ENCODE peak calls at places on chromosome 7, in five cellular contexts. N, Y, Q, E and U are unnamed samples.

GRCh38 chr7:22278660-22279059 is 78.3 kb downstream of the RAPGEF5 start:
- DNase-seq in E (no peak), Y (no peak), N (no peak), Q (no peak), U (no peak)

GRCh38 chr7:114502454-114503254 is 88.0 kb downstream of the FOXP2 start:
- DNase-seq in N (no peak), E (peak), Y (no peak), Q (no peak), U (peak)

GRCh38 chr7:66330961-66331360 is 125.8 kb downstream of the TPST1 start:
- DNase-seq in Y (peak), N (peak), Q (peak), E (no peak), U (peak)

GRCh38 chr7:100366411-100367250 is 6.7 kb upstream of the PILRA start:
- DNase-seq in N (no peak), Q (peak), Y (no peak), E (no peak), U (no peak)

GRCh38 chr7:8436965-8437364 is 3.6 kb downstream of the NXPH1 start:
- DNase-seq in Q (no peak), N (peak), Y (no peak), E (no peak), U (no peak)

GRCh38 chr7:157996359-157997079 is 591.1 kb downstream of the PTPRN2 start:
- DNase-seq in Q (no peak), N (no peak), E (no peak), Y (no peak), U (no peak)

GRCh38 chr7:47039899-47040298 is 542.0 kb downstream of the TNS3 start:
- DNase-seq in Q (no peak), E (peak), N (no peak), Y (no peak), U (peak)

GRCh38 chr7:55527314-55527713 is 45.0 kb downstream of the VOPP1 start:
- DNase-seq in Q (no peak), Y (no peak), N (no peak), E (no peak), U (no peak)

GRCh38 chr7:153934629-153935028 is 117.6 kb upstream of the DPP6 start:
- DNase-seq in Q (no peak), N (no peak), Y (no peak), E (no peak), U (no peak)

GRCh38 chr7:126529833-126530232 is 722.9 kb downstream of the GRM8 start:
- DNase-seq in Q (no peak), E (peak), N (no peak), Y (no peak), U (no peak)

GRCh38 chr7:106216517-106217088 is 68.2 kb downstream of the NAMPT start:
- DNase-seq in Q (peak), Y (no peak), N (peak), E (peak), U (peak)

GRCh38 chr7:112204776-112205347 is 1.3 kb downstream of the DOCK4 start:
- DNase-seq in Q (no peak), Y (no peak), N (peak), E (peak), U (peak)

GRCh38 chr7:158655931-158656441 is 48.6 kb downstream of the NCAPG2 start:
- DNase-seq in E (no peak), N (no peak), Y (no peak), Q (no peak), U (no peak)

GRCh38 chr7:47808321-47808720 is 139.9 kb downstream of the PKD1L1 start:
- DNase-seq in Y (no peak), E (no peak), N (no peak), Q (no peak), U (no peak)

GRCh38 chr7:90250601-90251303 is 5.8 kb downstream of the CFAP69 start:
- DNase-seq in Y (no peak), N (no peak), Q (no peak), E (peak), U (peak)

GRCh38 chr7:38751416-38751815 is 120.2 kb upstream of the AMPH start:
- DNase-seq in N (no peak), E (no peak), Y (no peak), Q (no peak), U (no peak)

GRCh38 chr7:85186083-85186520 is 754 bp downstream of the SEMA3D start:
- DNase-seq in N (peak), Y (no peak), Q (peak), E (peak), U (peak)

GRCh38 chr7:122746948-122747347 is 44.2 kb upstream of the RNF148 start:
- DNase-seq in N (no peak), Y (no peak), Q (no peak), E (no peak), U (no peak)

GRCh38 chr7:85950871-85951270 is 692.8 kb upstream of the GRM3 start:
- DNase-seq in E (no peak), N (no peak), Q (no peak), Y (no peak), U (no peak)

GRCh38 chr7:136883046-136883445 is 14.6 kb downstream of the CHRM2 start:
- DNase-seq in E (peak), N (no peak), Q (no peak), Y (no peak), U (no peak)

GRCh38 chr7:70229242-70229641 is 631.0 kb downstream of the AUTS2 start:
- DNase-seq in N (no peak), E (no peak), Y (no peak), Q (no peak), U (no peak)

GRCh38 chr7:106138776-106139175 is 26.7 kb upstream of the SYPL1 start:
- DNase-seq in Q (no peak), Y (no peak), E (no peak), N (no peak), U (no peak)

GRCh38 chr7:159031135-159031701 is 113.4 kb downstream of the VIPR2 start:
- DNase-seq in Y (no peak), Q (peak), N (no peak), E (no peak), U (no peak)

GRCh38 chr7:41975854-41976253 is 261.2 kb downstream of the GLI3 start:
- DNase-seq in Q (no peak), N (no peak), Y (no peak), E (no peak), U (peak)

GRCh38 chr7:19327011-19327410 is 181.8 kb upstream of the FERD3L start:
- DNase-seq in N (no peak), E (peak), Y (no peak), Q (no peak), U (peak)

GRCh38 chr7:70356975-70357374 is 758.7 kb downstream of the AUTS2 start:
- DNase-seq in Q (no peak), Y (no peak), N (no peak), E (no peak), U (no peak)

GRCh38 chr7:101804087-101804631 is 13.3 kb upstream of the CUX1 start:
- DNase-seq in Y (no peak), N (no peak), E (no peak), Q (no peak), U (no peak)

GRCh38 chr7:66013938-66014337 is 31.9 kb upstream of the GUSB start:
- DNase-seq in Y (no peak), E (peak), N (peak), Q (no peak), U (peak)

GRCh38 chr7:101702362-101702850 is 73.3 kb upstream of the MYL10 start:
- DNase-seq in Q (no peak), Y (no peak), E (no peak), N (no peak), U (no peak)

GRCh38 chr7:142482899-142483658 is 225.2 kb upstream of the PRSS58 start:
- DNase-seq in Y (peak), E (peak), N (peak), Q (peak), U (peak)

GRCh38 chr7:4113976-4114375 is 568.1 kb upstream of the FOXK1 start:
- DNase-seq in E (no peak), N (no peak), Q (no peak), Y (no peak), U (no peak)

GRCh38 chr7:69399038-69399800 is 199.1 kb upstream of the AUTS2 start:
- DNase-seq in N (peak), E (peak), Q (no peak), Y (peak), U (no peak)

GRCh38 chr7:123003539-123004126 is 8.1 kb upstream of the TAS2R16 start:
- DNase-seq in Q (no peak), N (no peak), E (no peak), Y (no peak), U (no peak)

DNA sequence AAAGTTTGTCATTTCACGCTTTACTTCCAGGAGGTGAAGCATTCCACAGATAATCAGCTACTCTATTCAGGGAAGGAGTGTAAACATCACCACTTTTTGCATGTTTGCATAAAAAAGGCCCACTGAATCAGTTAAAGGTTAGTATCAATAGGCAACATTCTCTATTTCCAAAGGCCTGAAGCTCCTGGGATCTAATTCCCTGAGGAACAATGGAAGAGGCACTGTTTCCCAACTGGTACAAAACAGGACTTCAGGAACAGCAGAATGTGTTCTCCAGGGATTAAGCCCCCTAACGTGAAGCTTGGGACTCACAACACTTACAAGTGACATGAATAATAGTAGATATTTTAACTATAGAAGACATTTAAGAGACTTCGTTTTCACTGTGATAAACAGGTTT is 6.1 kb downstream of the LRRN3 start:
- DNase-seq in N (no peak), Y (no peak), Q (no peak), E (no peak), U (no peak)
- TF ChIP-seq CTCF in N (no peak), Y (no peak), Q (no peak), E (no peak), U (no peak)

GRCh38 chr7:155066417-155066950 is 3.6 kb upstream of the HTR5A start:
- DNase-seq in E (peak), N (no peak), Y (no peak), Q (peak), U (peak)

GRCh38 chr7:155071121-155071651 is 1.1 kb downstream of the HTR5A start:
- DNase-seq in Y (no peak), E (no peak), Q (no peak), N (no peak), U (no peak)

GRCh38 chr7:155071916-155072315 is 1.8 kb downstream of the HTR5A start:
- DNase-seq in Y (no peak), E (no peak), Q (no peak), N (no peak), U (no peak)

GRCh38 chr7:155073922-155074321 is 3.8 kb downstream of the HTR5A start:
- DNase-seq in Y (no peak), E (no peak), N (no peak), Q (no peak), U (no peak)

DNA sequence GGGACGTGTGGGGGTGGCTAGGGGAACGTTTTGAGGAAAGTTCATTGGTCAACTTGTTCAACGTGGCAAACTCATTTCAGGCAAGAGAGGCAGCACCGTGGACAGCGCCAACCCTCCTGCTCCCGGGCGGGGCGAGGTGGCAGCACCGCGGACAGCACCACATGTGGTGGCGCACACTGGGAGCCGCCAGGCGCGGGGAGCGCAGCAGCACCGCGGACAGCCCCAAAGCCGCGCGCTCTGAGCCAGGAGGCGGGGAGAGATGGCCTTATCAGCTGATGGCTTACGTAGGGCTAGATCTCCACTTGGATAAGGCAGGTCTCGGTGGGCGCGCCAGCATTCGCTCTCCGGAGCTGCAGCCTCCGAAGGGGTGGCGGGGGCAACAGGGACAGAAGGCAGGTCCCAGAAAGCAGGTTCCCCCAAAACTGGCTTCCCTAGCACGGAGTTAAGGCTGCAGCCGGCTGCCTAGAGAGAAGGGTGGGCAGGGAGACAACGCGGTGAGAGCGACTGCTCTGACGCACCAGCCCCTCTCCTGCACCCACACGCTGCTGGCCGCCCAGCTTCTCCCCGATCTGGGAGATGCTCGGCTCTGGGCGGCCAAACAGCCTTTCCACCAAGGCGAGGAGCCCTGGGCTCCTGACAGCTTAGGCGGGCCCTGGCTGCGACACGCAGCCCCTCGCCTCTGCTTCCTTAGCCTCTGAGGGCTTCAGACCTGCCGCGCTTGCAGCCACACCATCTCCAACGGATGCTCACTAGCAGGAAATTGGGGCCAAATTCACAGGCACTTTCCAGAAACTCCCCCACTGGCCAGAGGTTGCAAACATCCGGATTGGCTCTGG is at the start of gene HTR5A:
- DNase-seq in Y (peak), E (peak), N (peak), Q (peak), U (peak)
- H3K4me3 ChIP-seq in Y (peak), E (no peak), N (no peak), Q (no peak), U (peak)

GRCh38 chr7:133638835-133639234 is 386.0 kb downstream of the EXOC4 start:
- DNase-seq in Y (no peak), E (no peak), N (no peak), Q (no peak), U (no peak)

GRCh38 chr7:133646493-133647154 is 393.7 kb downstream of the EXOC4 start:
- DNase-seq in Y (no peak), Q (no peak), N (no peak), E (no peak), U (no peak)

GRCh38 chr7:133642907-133643306 is 390.0 kb downstream of the EXOC4 start:
- DNase-seq in Q (no peak), N (no peak), Y (no peak), E (no peak), U (no peak)

GRCh38 chr7:133645870-133646492 is 393.1 kb downstream of the EXOC4 start:
- DNase-seq in E (peak), Y (no peak), N (no peak), Q (no peak), U (peak)

GRCh38 chr7:133641436-133641835 is 388.6 kb downstream of the EXOC4 start:
- DNase-seq in N (no peak), Y (no peak), E (no peak), Q (no peak), U (no peak)
- TF ChIP-seq CTCF in N (no peak), Y (no peak), E (no peak), Q (no peak), U (no peak)

DNA sequence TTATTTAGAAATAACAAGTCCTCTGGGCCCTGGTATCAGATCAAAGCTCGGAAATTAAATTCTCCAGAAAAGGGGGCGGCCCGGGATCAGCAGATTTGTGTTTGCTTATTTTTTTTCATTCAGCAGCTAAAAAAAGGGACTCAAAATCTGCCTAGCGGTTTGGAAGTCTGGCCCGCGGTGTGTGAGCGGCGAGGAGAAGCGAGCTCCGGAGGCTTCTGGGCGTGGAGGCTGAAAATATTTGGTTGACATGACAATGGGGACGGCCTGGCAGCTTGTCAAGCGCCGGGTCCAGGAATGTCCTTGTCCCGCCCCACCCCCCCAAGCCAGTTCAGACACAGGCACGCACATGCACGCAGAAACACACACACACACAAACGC is 43.4 kb downstream of the FOXL3 start:
- DNase-seq in Q (peak), N (peak), Y (no peak), E (peak), U (peak)
- H3K4me3 ChIP-seq in Q (peak), N (peak), Y (peak), E (no peak), U (no peak)

GRCh38 chr7:30142710-30143109 is 7.9 kb downstream of the MTURN start:
- DNase-seq in N (no peak), Y (no peak), E (peak), Q (no peak), U (peak)
- TF ChIP-seq CTCF in N (no peak), Y (no peak), E (no peak), Q (no peak), U (no peak)

GRCh38 chr7:99139031-99139430 is 4.9 kb downstream of the SMURF1 start:
- DNase-seq in Y (no peak), Q (no peak), E (no peak), N (no peak), U (peak)

GRCh38 chr7:99140813-99141212 is 3.1 kb downstream of the SMURF1 start:
- DNase-seq in E (no peak), Y (no peak), N (no peak), Q (no peak), U (no peak)

GRCh38 chr7:99133766-99134564 is 9.9 kb downstream of the SMURF1 start:
- DNase-seq in E (no peak), Y (no peak), Q (no peak), N (no peak), U (no peak)

GRCh38 chr7:99135938-99136337 is 8.0 kb downstream of the SMURF1 start:
- DNase-seq in Y (no peak), E (no peak), Q (no peak), N (no peak), U (no peak)

GRCh38 chr7:99137418-99138180 is 6.3 kb downstream of the SMURF1 start:
- DNase-seq in Q (no peak), Y (no peak), N (peak), E (peak), U (peak)
- H3K4me3 ChIP-seq in Q (no peak), Y (peak), N (no peak), E (peak), U (peak)

GRCh38 chr7:151172273-151173141 is 5.0 kb upstream of the GBX1 start:
- DNase-seq in Q (peak), N (peak), Y (peak), E (peak), U (peak)

GRCh38 chr7:151168022-151168786 is 710 bp upstream of the GBX1 start:
- DNase-seq in Q (peak), E (no peak), Y (no peak), N (peak), U (no peak)

GRCh38 chr7:151166629-151167196 is 781 bp downstream of the GBX1 start:
- DNase-seq in N (no peak), E (no peak), Q (peak), Y (no peak), U (no peak)

GRCh38 chr7:151168787-151169162 is 1.3 kb upstream of the GBX1 start:
- DNase-seq in Q (peak), N (no peak), Y (no peak), E (no peak), U (no peak)

DNA sequence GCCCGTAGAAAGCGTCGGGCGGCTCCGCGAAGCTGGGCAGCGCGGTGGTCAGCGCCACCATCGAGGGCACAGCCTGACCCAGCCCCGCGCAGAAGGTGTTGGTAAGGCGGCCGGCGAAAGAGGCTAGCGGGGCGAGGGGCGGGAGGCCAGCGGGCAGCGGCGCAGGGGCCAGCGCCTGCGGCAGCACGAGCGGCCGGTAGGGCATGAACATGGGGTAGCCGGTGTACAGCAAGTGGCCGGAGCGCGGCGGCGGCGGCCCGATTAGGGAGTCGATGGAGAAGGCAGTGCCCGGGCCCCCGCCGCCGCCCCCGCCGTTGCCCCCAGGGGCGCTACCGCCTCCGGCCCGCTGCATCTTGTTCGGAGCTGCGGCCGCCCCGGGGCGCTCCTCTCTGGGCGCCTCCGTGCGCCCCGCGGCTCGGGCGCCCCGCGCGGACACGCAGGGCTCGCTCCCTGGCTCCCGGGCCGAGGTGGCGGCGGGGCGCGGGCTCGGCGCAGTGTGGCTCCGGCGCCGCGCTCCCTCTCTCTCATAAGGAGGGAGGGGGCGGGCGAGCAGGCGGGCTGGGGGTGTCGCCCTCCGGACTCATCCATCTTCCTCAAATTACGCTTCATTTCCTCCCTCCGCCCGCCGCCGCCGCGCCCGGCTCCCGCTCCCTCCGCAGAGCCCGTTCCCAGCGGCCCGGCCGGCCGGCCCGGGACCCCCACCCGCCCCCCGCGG is at the start of gene GBX1:
- DNase-seq in Q (peak), N (peak), E (no peak), Y (no peak), U (no peak)
- TF ChIP-seq CTCF in Q (no peak), N (no peak), E (no peak), Y (no peak), U (no peak)

DNA sequence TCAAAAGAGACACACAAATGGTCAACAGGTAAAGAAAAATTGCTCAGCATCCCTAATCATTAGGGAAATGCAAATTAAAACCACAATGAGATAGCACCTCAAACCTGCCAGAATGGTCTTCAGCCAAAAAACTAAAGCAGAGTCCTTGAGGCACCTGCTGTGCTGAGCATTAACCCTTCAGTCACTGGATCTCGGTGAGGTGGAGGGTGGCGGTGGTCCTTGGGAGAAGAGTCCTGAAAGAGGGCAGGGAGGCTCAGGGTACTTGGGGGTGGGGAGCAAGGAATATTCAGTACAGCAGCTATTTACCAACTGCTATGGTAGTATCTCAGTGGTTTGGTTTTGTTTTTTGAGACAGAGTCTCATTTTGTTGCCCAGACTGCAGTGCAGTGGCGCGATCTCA is 7.1 kb downstream of the KIAA1549 start:
- DNase-seq in Y (no peak), N (no peak), E (no peak), Q (no peak), U (no peak)
- H3K4me3 ChIP-seq in Y (no peak), N (no peak), E (no peak), Q (no peak), U (no peak)